ENCODE peak calls at places on chromosomes 11 and 22, in six cellular contexts. One of them, this sample, is unnamed.
A peak's percentile ranks its signal among the peaks of the same experiment; 100 is the strongest.

GRCh38 chr11:121063728-121064127 is 37.3 kb upstream of the TECTA start:
- DNase-seq in HS-5: no peak
- DNase-seq in stimulated activated CD4-positive, alpha-beta T cell treated with anti-CD3 and anti-CD28 coated beads, Interleukin-1b, Interleukin-23, amount 100 ng/mL, for 1 hour: no peak
- DNase-seq in hepatocyte: no peak
- DNase-seq in activated CD4-positive, alpha-beta T cell treated with anti-CD3 and anti-CD28 coated beads, Interleukin-2, amount 10 ng/mL, durations not matched to agents 7 days and 5 days: no peak
- DNase-seq in EH: no peak
- DNase-seq in this sample: peak; percentile 34

GRCh38 chr11:61546663-61547062 is 34.2 kb downstream of the SYT7 start:
- DNase-seq in activated CD4-positive, alpha-beta T cell treated with anti-CD3 and anti-CD28 coated beads, Interleukin-2, amount 10 ng/mL, durations not matched to agents 7 days and 5 days: no peak
- DNase-seq in HS-5: no peak
- DNase-seq in hepatocyte: no peak
- DNase-seq in stimulated activated CD4-positive, alpha-beta T cell treated with anti-CD3 and anti-CD28 coated beads, Interleukin-1b, Interleukin-23, amount 100 ng/mL, for 1 hour: no peak
- DNase-seq in EH: no peak
- DNase-seq in this sample: no peak

GRCh38 chr11:81869337-81870065 is 864.2 kb downstream of the FAM181B start:
- DNase-seq in activated CD4-positive, alpha-beta T cell treated with anti-CD3 and anti-CD28 coated beads, Interleukin-2, amount 10 ng/mL, durations not matched to agents 7 days and 5 days: peak; percentile 96
- DNase-seq in hepatocyte: no peak
- DNase-seq in EH: no peak
- DNase-seq in stimulated activated CD4-positive, alpha-beta T cell treated with anti-CD3 and anti-CD28 coated beads, Interleukin-1b, Interleukin-23, amount 100 ng/mL, for 1 hour: peak; percentile 34
- DNase-seq in HS-5: peak; percentile 32
- DNase-seq in this sample: no peak

GRCh38 chr11:75154646-75155569 is 4.0 kb downstream of the SLCO2B1 start:
- DNase-seq in EH: no peak
- DNase-seq in stimulated activated CD4-positive, alpha-beta T cell treated with anti-CD3 and anti-CD28 coated beads, Interleukin-1b, Interleukin-23, amount 100 ng/mL, for 1 hour: no peak
- DNase-seq in HS-5: no peak
- DNase-seq in activated CD4-positive, alpha-beta T cell treated with anti-CD3 and anti-CD28 coated beads, Interleukin-2, amount 10 ng/mL, durations not matched to agents 7 days and 5 days: no peak
- DNase-seq in hepatocyte: no peak
- DNase-seq in this sample: no peak

GRCh38 chr11:93541884-93542752 is 1.1 kb downstream of the SMCO4 start:
- DNase-seq in activated CD4-positive, alpha-beta T cell treated with anti-CD3 and anti-CD28 coated beads, Interleukin-2, amount 10 ng/mL, durations not matched to agents 7 days and 5 days: peak; percentile 58
- DNase-seq in stimulated activated CD4-positive, alpha-beta T cell treated with anti-CD3 and anti-CD28 coated beads, Interleukin-1b, Interleukin-23, amount 100 ng/mL, for 1 hour: no peak
- DNase-seq in EH: peak; percentile 70
- DNase-seq in hepatocyte: peak; percentile 63
- DNase-seq in HS-5: peak; percentile 49
- DNase-seq in this sample: peak; percentile 93

GRCh38 chr11:72580648-72580950 is 93.6 kb downstream of the PDE2A start:
- DNase-seq in HS-5: no peak
- DNase-seq in stimulated activated CD4-positive, alpha-beta T cell treated with anti-CD3 and anti-CD28 coated beads, Interleukin-1b, Interleukin-23, amount 100 ng/mL, for 1 hour: no peak
- DNase-seq in EH: no peak
- DNase-seq in activated CD4-positive, alpha-beta T cell treated with anti-CD3 and anti-CD28 coated beads, Interleukin-2, amount 10 ng/mL, durations not matched to agents 7 days and 5 days: no peak
- DNase-seq in hepatocyte: no peak
- DNase-seq in this sample: no peak

GRCh38 chr11:114821626-114822025 is 143.3 kb downstream of the NXPE2 start:
- DNase-seq in stimulated activated CD4-positive, alpha-beta T cell treated with anti-CD3 and anti-CD28 coated beads, Interleukin-1b, Interleukin-23, amount 100 ng/mL, for 1 hour: no peak
- DNase-seq in hepatocyte: peak; percentile 73
- DNase-seq in HS-5: no peak
- DNase-seq in activated CD4-positive, alpha-beta T cell treated with anti-CD3 and anti-CD28 coated beads, Interleukin-2, amount 10 ng/mL, durations not matched to agents 7 days and 5 days: no peak
- DNase-seq in EH: no peak
- DNase-seq in this sample: peak; percentile 95

GRCh38 chr22:22558071-22558971 is 744 bp downstream of the PRAME start:
- DNase-seq in hepatocyte: no peak
- DNase-seq in EH: no peak
- DNase-seq in stimulated activated CD4-positive, alpha-beta T cell treated with anti-CD3 and anti-CD28 coated beads, Interleukin-1b, Interleukin-23, amount 100 ng/mL, for 1 hour: no peak
- DNase-seq in activated CD4-positive, alpha-beta T cell treated with anti-CD3 and anti-CD28 coated beads, Interleukin-2, amount 10 ng/mL, durations not matched to agents 7 days and 5 days: no peak
- DNase-seq in HS-5: no peak
- DNase-seq in this sample: no peak

GRCh38 chr22:42814215-42814614 is 42.9 kb downstream of the ARFGAP3 start:
- DNase-seq in stimulated activated CD4-positive, alpha-beta T cell treated with anti-CD3 and anti-CD28 coated beads, Interleukin-1b, Interleukin-23, amount 100 ng/mL, for 1 hour: no peak
- DNase-seq in activated CD4-positive, alpha-beta T cell treated with anti-CD3 and anti-CD28 coated beads, Interleukin-2, amount 10 ng/mL, durations not matched to agents 7 days and 5 days: no peak
- DNase-seq in EH: no peak
- DNase-seq in hepatocyte: no peak
- DNase-seq in HS-5: no peak
- DNase-seq in this sample: peak; percentile 37

GRCh38 chr11:114340311-114341131 is 44.3 kb downstream of the NNMT start:
- DNase-seq in stimulated activated CD4-positive, alpha-beta T cell treated with anti-CD3 and anti-CD28 coated beads, Interleukin-1b, Interleukin-23, amount 100 ng/mL, for 1 hour: no peak
- DNase-seq in hepatocyte: peak; percentile 82
- DNase-seq in activated CD4-positive, alpha-beta T cell treated with anti-CD3 and anti-CD28 coated beads, Interleukin-2, amount 10 ng/mL, durations not matched to agents 7 days and 5 days: peak; percentile 39
- DNase-seq in EH: peak; percentile 81
- DNase-seq in HS-5: peak; percentile 69
- DNase-seq in this sample: peak; percentile 83

GRCh38 chr11:10627306-10627705 is 58.8 kb upstream of the LYVE1 start:
- DNase-seq in stimulated activated CD4-positive, alpha-beta T cell treated with anti-CD3 and anti-CD28 coated beads, Interleukin-1b, Interleukin-23, amount 100 ng/mL, for 1 hour: no peak
- DNase-seq in HS-5: no peak
- DNase-seq in EH: no peak
- DNase-seq in activated CD4-positive, alpha-beta T cell treated with anti-CD3 and anti-CD28 coated beads, Interleukin-2, amount 10 ng/mL, durations not matched to agents 7 days and 5 days: no peak
- DNase-seq in hepatocyte: no peak
- DNase-seq in this sample: no peak

GRCh38 chr22:44337658-44338004 is 24.9 kb upstream of the SHISAL1 start:
- DNase-seq in HS-5: peak; percentile 34
- DNase-seq in EH: peak; percentile 74
- DNase-seq in activated CD4-positive, alpha-beta T cell treated with anti-CD3 and anti-CD28 coated beads, Interleukin-2, amount 10 ng/mL, durations not matched to agents 7 days and 5 days: no peak
- DNase-seq in stimulated activated CD4-positive, alpha-beta T cell treated with anti-CD3 and anti-CD28 coated beads, Interleukin-1b, Interleukin-23, amount 100 ng/mL, for 1 hour: no peak
- DNase-seq in hepatocyte: peak; percentile 80
- DNase-seq in this sample: peak; percentile 86

GRCh38 chr11:13578514-13579140 is 82.8 kb upstream of the PTH start:
- DNase-seq in HS-5: no peak
- DNase-seq in activated CD4-positive, alpha-beta T cell treated with anti-CD3 and anti-CD28 coated beads, Interleukin-2, amount 10 ng/mL, durations not matched to agents 7 days and 5 days: no peak
- DNase-seq in EH: no peak
- DNase-seq in hepatocyte: no peak
- DNase-seq in stimulated activated CD4-positive, alpha-beta T cell treated with anti-CD3 and anti-CD28 coated beads, Interleukin-1b, Interleukin-23, amount 100 ng/mL, for 1 hour: no peak
- DNase-seq in this sample: no peak

GRCh38 chr22:44360686-44361381 is 48.1 kb upstream of the SHISAL1 start:
- DNase-seq in EH: peak; percentile 95
- DNase-seq in HS-5: no peak
- DNase-seq in activated CD4-positive, alpha-beta T cell treated with anti-CD3 and anti-CD28 coated beads, Interleukin-2, amount 10 ng/mL, durations not matched to agents 7 days and 5 days: no peak
- DNase-seq in stimulated activated CD4-positive, alpha-beta T cell treated with anti-CD3 and anti-CD28 coated beads, Interleukin-1b, Interleukin-23, amount 100 ng/mL, for 1 hour: no peak
- DNase-seq in hepatocyte: peak; percentile 45
- DNase-seq in this sample: no peak

GRCh38 chr11:72483412-72484186 is 49.3 kb upstream of the CLPB start:
- DNase-seq in hepatocyte: peak; percentile 17
- DNase-seq in EH: peak; percentile 44
- DNase-seq in HS-5: no peak
- DNase-seq in activated CD4-positive, alpha-beta T cell treated with anti-CD3 and anti-CD28 coated beads, Interleukin-2, amount 10 ng/mL, durations not matched to agents 7 days and 5 days: no peak
- DNase-seq in stimulated activated CD4-positive, alpha-beta T cell treated with anti-CD3 and anti-CD28 coated beads, Interleukin-1b, Interleukin-23, amount 100 ng/mL, for 1 hour: no peak
- DNase-seq in this sample: peak; percentile 53

GRCh38 chr11:126744699-126745098 is 255.9 kb downstream of the KIRREL3 start:
- DNase-seq in hepatocyte: no peak
- DNase-seq in stimulated activated CD4-positive, alpha-beta T cell treated with anti-CD3 and anti-CD28 coated beads, Interleukin-1b, Interleukin-23, amount 100 ng/mL, for 1 hour: no peak
- DNase-seq in activated CD4-positive, alpha-beta T cell treated with anti-CD3 and anti-CD28 coated beads, Interleukin-2, amount 10 ng/mL, durations not matched to agents 7 days and 5 days: no peak
- DNase-seq in HS-5: no peak
- DNase-seq in EH: no peak
- DNase-seq in this sample: no peak

This sample was measured in DMS53.